ENCODE peak calls at places on chromosomes 3 and 15, in ten cellular contexts. One of them, this sample, is unnamed.

GRCh38 chr15:58043192-58043903 is 22.2 kb downstream of the ALDH1A2 start:
- DNase-seq in GM12865: peak; percentile 45
- DNase-seq in CD8-positive, alpha-beta memory T cell: no peak
- DNase-seq in lower leg skin: no peak
- DNase-seq in thoracic aorta: no peak
- DNase-seq in upper lobe of right lung: no peak
- DNase-seq in neuronal stem cell: no peak
- DNase-seq in fibroblast of the aortic adventitia: peak; percentile 60
- DNase-seq in astrocyte of the spinal cord: peak; percentile 35
- DNase-seq in foreskin fibroblast: peak; percentile 66
- DNase-seq in this sample: peak; percentile 53

GRCh38 chr15:43854801-43855200 is 28.0 kb downstream of the WDR76 start:
- DNase-seq in GM12865: no peak
- DNase-seq in CD8-positive, alpha-beta memory T cell: no peak
- DNase-seq in lower leg skin: peak; percentile 31
- DNase-seq in thoracic aorta: no peak
- DNase-seq in upper lobe of right lung: no peak
- DNase-seq in neuronal stem cell: no peak
- DNase-seq in fibroblast of the aortic adventitia: peak; percentile 14
- DNase-seq in astrocyte of the spinal cord: no peak
- DNase-seq in foreskin fibroblast: peak; percentile 58
- DNase-seq in this sample: no peak

GRCh38 chr15:85706779-85707518 is 87.8 kb downstream of the KLHL25 start:
- DNase-seq in GM12865: peak; percentile 88
- DNase-seq in CD8-positive, alpha-beta memory T cell: peak; percentile 42
- DNase-seq in lower leg skin: no peak
- DNase-seq in thoracic aorta: no peak
- DNase-seq in upper lobe of right lung: no peak
- DNase-seq in neuronal stem cell: no peak
- DNase-seq in fibroblast of the aortic adventitia: peak; percentile 96
- DNase-seq in astrocyte of the spinal cord: peak; percentile 62
- DNase-seq in foreskin fibroblast: peak; percentile 32
- DNase-seq in this sample: peak; percentile 37

GRCh38 chr3:150697646-150698045 is 6.1 kb downstream of the ERICH6 start:
- DNase-seq in GM12865: no peak
- DNase-seq in CD8-positive, alpha-beta memory T cell: no peak
- DNase-seq in lower leg skin: no peak
- DNase-seq in thoracic aorta: no peak
- DNase-seq in upper lobe of right lung: no peak
- DNase-seq in neuronal stem cell: no peak
- DNase-seq in fibroblast of the aortic adventitia: peak; percentile 9
- DNase-seq in astrocyte of the spinal cord: peak; percentile 9
- DNase-seq in foreskin fibroblast: peak; percentile 38
- DNase-seq in this sample: no peak

GRCh38 chr15:23869391-23869790 is 182.3 kb upstream of the NDN start:
- DNase-seq in GM12865: no peak
- DNase-seq in CD8-positive, alpha-beta memory T cell: no peak
- DNase-seq in lower leg skin: no peak
- DNase-seq in thoracic aorta: no peak
- DNase-seq in upper lobe of right lung: peak; percentile 74
- DNase-seq in neuronal stem cell: peak; percentile 42
- DNase-seq in fibroblast of the aortic adventitia: no peak
- DNase-seq in astrocyte of the spinal cord: peak; percentile 5
- DNase-seq in foreskin fibroblast: no peak
- DNase-seq in this sample: no peak

GRCh38 chr3:194333212-194333980 is 17.7 kb downstream of the CPN2 start:
- DNase-seq in GM12865: peak; percentile 85
- DNase-seq in CD8-positive, alpha-beta memory T cell: peak; percentile 79
- DNase-seq in lower leg skin: peak; percentile 97
- DNase-seq in thoracic aorta: peak; percentile 56
- DNase-seq in upper lobe of right lung: peak; percentile 94
- DNase-seq in neuronal stem cell: peak; percentile 86
- DNase-seq in fibroblast of the aortic adventitia: peak; percentile 40
- DNase-seq in astrocyte of the spinal cord: peak; percentile 86
- DNase-seq in foreskin fibroblast: peak; percentile 94
- DNase-seq in this sample: peak; percentile 67

GRCh38 chr3:53570709-53571108 is 76.3 kb downstream of the CACNA1D start:
- DNase-seq in GM12865: no peak
- DNase-seq in CD8-positive, alpha-beta memory T cell: no peak
- DNase-seq in lower leg skin: no peak
- DNase-seq in thoracic aorta: no peak
- DNase-seq in upper lobe of right lung: peak; percentile 83
- DNase-seq in neuronal stem cell: no peak
- DNase-seq in fibroblast of the aortic adventitia: peak; percentile 13
- DNase-seq in astrocyte of the spinal cord: no peak
- DNase-seq in foreskin fibroblast: peak; percentile 58
- DNase-seq in this sample: no peak

GRCh38 chr3:149609595-149609994 is 48.2 kb downstream of the WWTR1 start:
- DNase-seq in GM12865: peak; percentile 81
- DNase-seq in CD8-positive, alpha-beta memory T cell: no peak
- DNase-seq in lower leg skin: no peak
- DNase-seq in thoracic aorta: no peak
- DNase-seq in upper lobe of right lung: no peak
- DNase-seq in neuronal stem cell: no peak
- DNase-seq in fibroblast of the aortic adventitia: no peak
- DNase-seq in astrocyte of the spinal cord: no peak
- DNase-seq in foreskin fibroblast: no peak
- DNase-seq in this sample: no peak

GRCh38 chr3:82044918-82045715 is 283.7 kb upstream of the GBE1 start:
- DNase-seq in GM12865: no peak
- DNase-seq in CD8-positive, alpha-beta memory T cell: no peak
- DNase-seq in lower leg skin: no peak
- DNase-seq in thoracic aorta: no peak
- DNase-seq in upper lobe of right lung: no peak
- DNase-seq in neuronal stem cell: no peak
- DNase-seq in fibroblast of the aortic adventitia: no peak
- DNase-seq in astrocyte of the spinal cord: no peak
- DNase-seq in foreskin fibroblast: no peak
- DNase-seq in this sample: no peak

GRCh38 chr3:126507886-126508285 is 9.7 kb downstream of the UROC1 start:
- DNase-seq in GM12865: no peak
- DNase-seq in CD8-positive, alpha-beta memory T cell: no peak
- DNase-seq in lower leg skin: no peak
- DNase-seq in thoracic aorta: no peak
- DNase-seq in upper lobe of right lung: no peak
- DNase-seq in neuronal stem cell: no peak
- DNase-seq in fibroblast of the aortic adventitia: no peak
- DNase-seq in astrocyte of the spinal cord: no peak
- DNase-seq in foreskin fibroblast: no peak
- DNase-seq in this sample: no peak

GRCh38 chr15:34076785-34077184 is 24.9 kb downstream of the EMC7 start:
- DNase-seq in GM12865: no peak
- DNase-seq in CD8-positive, alpha-beta memory T cell: no peak
- DNase-seq in lower leg skin: no peak
- DNase-seq in thoracic aorta: no peak
- DNase-seq in upper lobe of right lung: no peak
- DNase-seq in neuronal stem cell: no peak
- DNase-seq in fibroblast of the aortic adventitia: no peak
- DNase-seq in astrocyte of the spinal cord: no peak
- DNase-seq in foreskin fibroblast: no peak
- DNase-seq in this sample: no peak

GRCh38 chr3:38662544-38662943 is 13.1 kb upstream of the SCN5A start:
- DNase-seq in GM12865: peak; percentile 41
- DNase-seq in CD8-positive, alpha-beta memory T cell: no peak
- DNase-seq in lower leg skin: no peak
- DNase-seq in thoracic aorta: no peak
- DNase-seq in upper lobe of right lung: no peak
- DNase-seq in neuronal stem cell: no peak
- DNase-seq in fibroblast of the aortic adventitia: peak; percentile 45
- DNase-seq in astrocyte of the spinal cord: peak; percentile 36
- DNase-seq in foreskin fibroblast: peak; percentile 73
- DNase-seq in this sample: peak; percentile 55

GRCh38 chr3:55373413-55373812 is 113.7 kb downstream of the WNT5A start:
- DNase-seq in GM12865: no peak
- DNase-seq in CD8-positive, alpha-beta memory T cell: no peak
- DNase-seq in lower leg skin: no peak
- DNase-seq in thoracic aorta: no peak
- DNase-seq in upper lobe of right lung: no peak
- DNase-seq in neuronal stem cell: no peak
- DNase-seq in fibroblast of the aortic adventitia: no peak
- DNase-seq in astrocyte of the spinal cord: no peak
- DNase-seq in foreskin fibroblast: no peak
- DNase-seq in this sample: no peak

GRCh38 chr3:127740136-127740915 is 67.6 kb downstream of the ABTB1 start:
- DNase-seq in GM12865: no peak
- DNase-seq in CD8-positive, alpha-beta memory T cell: no peak
- DNase-seq in lower leg skin: no peak
- DNase-seq in thoracic aorta: no peak
- DNase-seq in upper lobe of right lung: no peak
- DNase-seq in neuronal stem cell: no peak
- DNase-seq in fibroblast of the aortic adventitia: no peak
- DNase-seq in astrocyte of the spinal cord: peak; percentile 76
- DNase-seq in foreskin fibroblast: no peak
- DNase-seq in this sample: no peak

GRCh38 chr15:74188216-74188615 is 14.4 kb downstream of the STRA6 start:
- DNase-seq in GM12865: no peak
- DNase-seq in CD8-positive, alpha-beta memory T cell: no peak
- DNase-seq in lower leg skin: no peak
- DNase-seq in thoracic aorta: no peak
- DNase-seq in upper lobe of right lung: no peak
- DNase-seq in neuronal stem cell: no peak
- DNase-seq in fibroblast of the aortic adventitia: no peak
- DNase-seq in astrocyte of the spinal cord: no peak
- DNase-seq in foreskin fibroblast: no peak
- DNase-seq in this sample: no peak

GRCh38 chr15:75606711-75607684 is 18.5 kb downstream of the SNUPN start:
- DNase-seq in GM12865: no peak
- DNase-seq in CD8-positive, alpha-beta memory T cell: no peak
- DNase-seq in lower leg skin: no peak
- DNase-seq in thoracic aorta: no peak
- DNase-seq in upper lobe of right lung: peak; percentile 2
- DNase-seq in neuronal stem cell: no peak
- DNase-seq in fibroblast of the aortic adventitia: no peak
- DNase-seq in astrocyte of the spinal cord: peak; percentile 67
- DNase-seq in foreskin fibroblast: no peak
- DNase-seq in this sample: peak; percentile 89

GRCh38 chr3:195031574-195032003 is 239.4 kb downstream of the XXYLT1 start:
- DNase-seq in GM12865: no peak
- DNase-seq in CD8-positive, alpha-beta memory T cell: no peak
- DNase-seq in lower leg skin: peak; percentile 85
- DNase-seq in thoracic aorta: no peak
- DNase-seq in upper lobe of right lung: peak; percentile 37
- DNase-seq in neuronal stem cell: no peak
- DNase-seq in fibroblast of the aortic adventitia: no peak
- DNase-seq in astrocyte of the spinal cord: no peak
- DNase-seq in foreskin fibroblast: no peak
- DNase-seq in this sample: no peak

DNA sequence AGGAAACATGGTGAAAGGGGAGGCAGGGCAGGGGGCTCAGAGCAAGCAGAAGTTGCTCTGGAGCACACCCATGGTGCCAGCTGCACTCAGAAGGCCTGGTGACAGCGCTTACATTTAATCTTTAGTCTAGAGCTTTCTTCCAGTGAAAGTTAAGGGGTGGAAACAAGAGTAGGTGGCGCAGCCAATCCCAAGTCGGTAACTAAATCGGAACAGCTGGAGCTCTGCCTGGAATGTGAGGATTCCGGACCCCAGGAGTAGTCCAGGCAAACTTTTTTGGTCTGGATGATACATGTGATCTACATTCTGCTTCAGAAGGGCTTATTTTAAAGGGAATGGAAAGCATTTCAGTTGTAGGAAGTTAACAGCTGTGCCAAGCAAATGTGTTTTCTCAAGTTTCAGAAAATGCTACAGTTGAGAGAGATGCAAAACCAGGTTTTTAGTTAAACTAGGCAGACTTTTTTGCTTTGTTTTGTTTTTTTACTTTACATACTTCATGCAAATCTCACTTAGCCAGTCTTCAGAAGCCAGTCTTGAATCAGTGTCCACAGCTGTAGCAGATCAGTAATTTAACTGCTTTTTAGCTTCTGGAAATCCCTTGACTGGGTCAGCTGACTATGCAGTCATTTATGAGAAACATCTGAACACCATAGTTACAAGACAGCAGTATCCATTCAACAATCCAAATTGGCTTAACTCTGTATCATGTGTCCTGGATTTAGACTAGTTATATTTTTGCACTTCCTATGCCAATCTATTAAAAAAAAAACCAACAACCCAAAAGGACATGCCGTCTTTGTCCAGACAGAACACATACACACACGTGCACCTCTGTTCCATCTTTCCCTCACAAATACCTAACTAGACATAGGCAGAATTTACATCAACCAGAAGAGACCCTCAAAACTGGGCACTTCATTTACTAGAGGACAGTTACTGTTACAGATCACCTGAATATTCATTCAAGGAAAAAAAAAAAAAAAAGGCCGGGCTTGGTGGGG is 33.2 kb downstream of the ZNF106 start:
- DNase-seq in GM12865: peak; percentile 57
- DNase-seq in CD8-positive, alpha-beta memory T cell: no peak
- DNase-seq in lower leg skin: peak; percentile 90
- DNase-seq in thoracic aorta: peak; percentile 40
- DNase-seq in upper lobe of right lung: no peak
- DNase-seq in neuronal stem cell: peak; percentile 80
- DNase-seq in fibroblast of the aortic adventitia: peak; percentile 97
- DNase-seq in astrocyte of the spinal cord: peak; percentile 95
- DNase-seq in foreskin fibroblast: peak; percentile 94
- DNase-seq in this sample: no peak
- H3K4me3 ChIP-seq in GM12865: no peak overlapping the region
- H3K4me3 ChIP-seq in CD8-positive, alpha-beta memory T cell: no peak overlapping the region
- H3K4me3 ChIP-seq in lower leg skin: no peak overlapping the region
- H3K4me3 ChIP-seq in thoracic aorta: peak overlapping the region; percentile 67
- H3K4me3 ChIP-seq in upper lobe of right lung: peak overlapping the region; percentile 40
- H3K4me3 ChIP-seq in neuronal stem cell: no peak overlapping the region
- H3K4me3 ChIP-seq in fibroblast of the aortic adventitia: peak overlapping the region; percentile 67
- H3K4me3 ChIP-seq in astrocyte of the spinal cord: peak overlapping the region; percentile 8
- H3K4me3 ChIP-seq in foreskin fibroblast: peak overlapping the region; percentile 48
- H3K4me3 ChIP-seq in this sample: no peak overlapping the region

GRCh38 chr15:90230610-90231009 is 3.1 kb downstream of the CIB1 start:
- DNase-seq in GM12865: no peak
- DNase-seq in CD8-positive, alpha-beta memory T cell: no peak
- DNase-seq in lower leg skin: no peak
- DNase-seq in thoracic aorta: no peak
- DNase-seq in upper lobe of right lung: no peak
- DNase-seq in neuronal stem cell: no peak
- DNase-seq in fibroblast of the aortic adventitia: no peak
- DNase-seq in astrocyte of the spinal cord: no peak
- DNase-seq in foreskin fibroblast: no peak
- DNase-seq in this sample: no peak
- H3K4me3 ChIP-seq in GM12865: peak overlapping the region; percentile 67
- H3K4me3 ChIP-seq in CD8-positive, alpha-beta memory T cell: peak overlapping the region; percentile 55
- H3K4me3 ChIP-seq in lower leg skin: no peak overlapping the region
- H3K4me3 ChIP-seq in thoracic aorta: no peak overlapping the region
- H3K4me3 ChIP-seq in upper lobe of right lung: no peak overlapping the region
- H3K4me3 ChIP-seq in neuronal stem cell: no peak overlapping the region
- H3K4me3 ChIP-seq in fibroblast of the aortic adventitia: no peak overlapping the region
- H3K4me3 ChIP-seq in astrocyte of the spinal cord: no peak overlapping the region
- H3K4me3 ChIP-seq in foreskin fibroblast: no peak overlapping the region
- H3K4me3 ChIP-seq in this sample: peak overlapping the region; percentile 45

GRCh38 chr3:168090306-168091085 is 5.2 kb downstream of the GOLIM4 start:
- DNase-seq in GM12865: no peak
- DNase-seq in CD8-positive, alpha-beta memory T cell: no peak
- DNase-seq in lower leg skin: no peak
- DNase-seq in thoracic aorta: no peak
- DNase-seq in upper lobe of right lung: no peak
- DNase-seq in neuronal stem cell: no peak
- DNase-seq in fibroblast of the aortic adventitia: peak; percentile 25
- DNase-seq in astrocyte of the spinal cord: no peak
- DNase-seq in foreskin fibroblast: no peak
- DNase-seq in this sample: no peak
- H3K4me3 ChIP-seq in GM12865: no peak overlapping the region
- H3K4me3 ChIP-seq in CD8-positive, alpha-beta memory T cell: no peak overlapping the region
- H3K4me3 ChIP-seq in lower leg skin: no peak overlapping the region
- H3K4me3 ChIP-seq in thoracic aorta: no peak overlapping the region
- H3K4me3 ChIP-seq in upper lobe of right lung: no peak overlapping the region
- H3K4me3 ChIP-seq in neuronal stem cell: no peak overlapping the region
- H3K4me3 ChIP-seq in fibroblast of the aortic adventitia: no peak overlapping the region
- H3K4me3 ChIP-seq in astrocyte of the spinal cord: no peak overlapping the region
- H3K4me3 ChIP-seq in foreskin fibroblast: no peak overlapping the region
- H3K4me3 ChIP-seq in this sample: no peak overlapping the region

GRCh38 chr15:29233566-29233965 is 36.1 kb downstream of the NSMCE3 start:
- DNase-seq in GM12865: no peak
- DNase-seq in CD8-positive, alpha-beta memory T cell: no peak
- DNase-seq in lower leg skin: no peak
- DNase-seq in thoracic aorta: no peak
- DNase-seq in upper lobe of right lung: no peak
- DNase-seq in neuronal stem cell: no peak
- DNase-seq in fibroblast of the aortic adventitia: no peak
- DNase-seq in astrocyte of the spinal cord: peak; percentile 6
- DNase-seq in foreskin fibroblast: no peak
- DNase-seq in this sample: no peak
- H3K4me3 ChIP-seq in GM12865: no peak overlapping the region
- H3K4me3 ChIP-seq in CD8-positive, alpha-beta memory T cell: no peak overlapping the region
- H3K4me3 ChIP-seq in lower leg skin: no peak overlapping the region
- H3K4me3 ChIP-seq in thoracic aorta: no peak overlapping the region
- H3K4me3 ChIP-seq in upper lobe of right lung: no peak overlapping the region
- H3K4me3 ChIP-seq in neuronal stem cell: no peak overlapping the region
- H3K4me3 ChIP-seq in fibroblast of the aortic adventitia: no peak overlapping the region
- H3K4me3 ChIP-seq in astrocyte of the spinal cord: no peak overlapping the region
- H3K4me3 ChIP-seq in foreskin fibroblast: no peak overlapping the region
- H3K4me3 ChIP-seq in this sample: no peak overlapping the region

This sample was measured in Jurkat, Clone E6-1.